ENCODE peak calls at places on chromosomes 13 and 19, in four cellular contexts. One of them, this sample, is unnamed.
A peak's percentile ranks its signal among the peaks of the same experiment; 100 is the strongest.

GRCh38 chr13:40231311-40231710 is 435.1 kb downstream of the FOXO1 start:
- DNase-seq in tibial nerve: no peak
- DNase-seq in cardiac muscle cell: no peak
- DNase-seq in neural progenitor cell: no peak
- DNase-seq in this sample: no peak

GRCh38 chr19:33872445-33873320 is 76.0 kb downstream of the KCTD15 start:
- DNase-seq in tibial nerve: no peak
- DNase-seq in neural progenitor cell: no peak
- DNase-seq in cardiac muscle cell: no peak
- DNase-seq in this sample: no peak

GRCh38 chr13:39684531-39685137 is 29.2 kb downstream of the COG6 start:
- DNase-seq in cardiac muscle cell: peak; percentile 62
- DNase-seq in neural progenitor cell: peak; percentile 64
- DNase-seq in tibial nerve: no peak
- DNase-seq in this sample: no peak

GRCh38 chr13:40102854-40103253 is 447.4 kb downstream of the COG6 start:
- DNase-seq in tibial nerve: no peak
- DNase-seq in cardiac muscle cell: no peak
- DNase-seq in neural progenitor cell: no peak
- DNase-seq in this sample: no peak

GRCh38 chr13:71524245-71525002 is 342.6 kb downstream of the DACH1 start:
- DNase-seq in tibial nerve: no peak
- DNase-seq in neural progenitor cell: no peak
- DNase-seq in cardiac muscle cell: no peak
- DNase-seq in this sample: no peak

GRCh38 chr19:57165846-57166245 is 1.4 kb downstream of the DUXA start:
- DNase-seq in neural progenitor cell: no peak
- DNase-seq in cardiac muscle cell: no peak
- DNase-seq in tibial nerve: no peak
- DNase-seq in this sample: no peak

GRCh38 chr13:111516712-111517640 is 196.5 kb downstream of the TEX29 start:
- DNase-seq in neural progenitor cell: no peak
- DNase-seq in tibial nerve: no peak
- DNase-seq in cardiac muscle cell: no peak
- DNase-seq in this sample: no peak

GRCh38 chr13:53201454-53202225 is 173.0 kb downstream of the OLFM4 start:
- DNase-seq in neural progenitor cell: peak; percentile 77
- DNase-seq in tibial nerve: no peak
- DNase-seq in cardiac muscle cell: peak; percentile 53
- DNase-seq in this sample: no peak

GRCh38 chr19:54369082-54369691 is 4.5 kb upstream of the LAIR1 start:
- DNase-seq in neural progenitor cell: no peak
- DNase-seq in cardiac muscle cell: no peak
- DNase-seq in tibial nerve: no peak
- DNase-seq in this sample: no peak

GRCh38 chr19:3350014-3350663 is 16.2 kb upstream of the NFIC start:
- DNase-seq in neural progenitor cell: no peak
- DNase-seq in cardiac muscle cell: no peak
- DNase-seq in tibial nerve: no peak
- DNase-seq in this sample: no peak

GRCh38 chr19:34732548-34733255 is 1.3 kb upstream of the ZNF181 start:
- DNase-seq in tibial nerve: no peak
- DNase-seq in neural progenitor cell: peak; percentile 16
- DNase-seq in cardiac muscle cell: no peak
- DNase-seq in this sample: no peak

GRCh38 chr19:40247178-40247577 is 20.7 kb upstream of the CCNP start:
- DNase-seq in cardiac muscle cell: no peak
- DNase-seq in tibial nerve: no peak
- DNase-seq in neural progenitor cell: no peak
- DNase-seq in this sample: no peak

GRCh38 chr19:41795031-41795461 is 1.3 kb upstream of the CEACAM3 start:
- DNase-seq in cardiac muscle cell: peak; percentile 3
- DNase-seq in neural progenitor cell: peak; percentile 57
- DNase-seq in tibial nerve: no peak
- DNase-seq in this sample: no peak

GRCh38 chr19:13262450-13262849 is 112.2 kb downstream of the IER2 start:
- DNase-seq in tibial nerve: no peak
- DNase-seq in cardiac muscle cell: peak; percentile 53
- DNase-seq in neural progenitor cell: peak; percentile 22
- DNase-seq in this sample: no peak

GRCh38 chr13:40206241-40207109 is 460.0 kb downstream of the FOXO1 start:
- DNase-seq in neural progenitor cell: no peak
- DNase-seq in cardiac muscle cell: no peak
- DNase-seq in tibial nerve: no peak
- DNase-seq in this sample: no peak

GRCh38 chr13:50123002-50123401 is 107.8 kb downstream of the KCNRG start:
- DNase-seq in cardiac muscle cell: no peak
- DNase-seq in tibial nerve: no peak
- DNase-seq in neural progenitor cell: no peak
- DNase-seq in this sample: no peak

GRCh38 chr13:50123515-50123861 is 108.2 kb downstream of the KCNRG start:
- DNase-seq in neural progenitor cell: no peak
- DNase-seq in tibial nerve: no peak
- DNase-seq in cardiac muscle cell: no peak
- DNase-seq in this sample: no peak

GRCh38 chr13:50123862-50124535 is 108.8 kb downstream of the KCNRG start:
- DNase-seq in tibial nerve: peak; percentile 47
- DNase-seq in neural progenitor cell: peak; percentile 81
- DNase-seq in cardiac muscle cell: peak; percentile 89
- DNase-seq in this sample: peak; percentile 93

GRCh38 chr13:50124536-50125305 is 109.5 kb downstream of the KCNRG start:
- DNase-seq in cardiac muscle cell: peak; percentile 80
- DNase-seq in tibial nerve: peak; percentile 94
- DNase-seq in neural progenitor cell: peak; percentile 85
- DNase-seq in this sample: no peak

GRCh38 chr13:50122465-50122864 is 107.2 kb downstream of the KCNRG start:
- DNase-seq in tibial nerve: no peak
- DNase-seq in cardiac muscle cell: no peak
- DNase-seq in neural progenitor cell: peak; percentile 13
- DNase-seq in this sample: no peak
- H3K27ac ChIP-seq in tibial nerve: peak overlapping the region; percentile 99
- H3K27ac ChIP-seq in cardiac muscle cell: no peak overlapping the region
- H3K27ac ChIP-seq in neural progenitor cell: no peak overlapping the region
- H3K27ac ChIP-seq in this sample: peak overlapping the region; percentile 100

DNA sequence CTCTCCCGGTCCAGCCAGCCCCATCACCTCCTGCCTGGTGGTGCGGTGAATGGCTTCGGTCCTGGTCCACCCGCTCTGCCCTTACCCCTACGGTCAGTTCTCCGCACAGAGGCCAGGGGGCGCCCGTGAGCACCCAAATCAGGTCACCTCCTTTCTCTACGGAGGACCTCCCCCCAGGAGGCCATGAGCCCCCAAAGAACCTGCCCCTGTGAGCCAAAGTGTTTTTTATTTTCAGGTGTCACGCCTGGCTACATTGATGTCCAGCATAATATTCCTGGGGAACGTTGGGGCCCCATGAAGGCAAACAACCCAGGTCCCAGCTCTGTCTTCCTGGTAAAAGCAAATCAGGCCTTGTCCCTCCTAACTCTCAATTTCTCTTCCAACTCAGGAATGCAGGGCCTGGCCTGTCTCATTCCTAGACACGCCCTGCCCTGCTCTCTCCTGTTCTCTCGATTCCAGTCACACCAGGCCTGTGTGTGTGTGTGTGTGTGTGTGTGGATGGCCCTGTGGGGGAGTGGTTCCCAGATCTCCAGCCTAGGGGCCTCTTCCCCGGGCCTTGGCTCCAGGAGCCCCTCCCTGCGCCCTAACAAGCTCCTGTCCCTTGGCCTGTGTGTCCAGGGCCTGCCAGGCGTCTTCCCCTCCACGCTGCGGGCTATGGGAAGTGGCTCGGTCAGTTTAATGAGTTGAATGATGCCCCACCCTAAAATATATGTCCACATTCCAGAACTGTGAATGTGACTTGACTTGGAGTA is 9.7 kb upstream of the GIPC1 start:
- DNase-seq in neural progenitor cell: peak; percentile 70
- DNase-seq in cardiac muscle cell: peak; percentile 69
- DNase-seq in tibial nerve: no peak
- DNase-seq in this sample: no peak
- H3K27ac ChIP-seq in neural progenitor cell: no peak overlapping the region
- H3K27ac ChIP-seq in cardiac muscle cell: peak overlapping the region; percentile 80
- H3K27ac ChIP-seq in tibial nerve: peak overlapping the region; percentile 48
- H3K27ac ChIP-seq in this sample: peak overlapping the region; percentile 100

DNA sequence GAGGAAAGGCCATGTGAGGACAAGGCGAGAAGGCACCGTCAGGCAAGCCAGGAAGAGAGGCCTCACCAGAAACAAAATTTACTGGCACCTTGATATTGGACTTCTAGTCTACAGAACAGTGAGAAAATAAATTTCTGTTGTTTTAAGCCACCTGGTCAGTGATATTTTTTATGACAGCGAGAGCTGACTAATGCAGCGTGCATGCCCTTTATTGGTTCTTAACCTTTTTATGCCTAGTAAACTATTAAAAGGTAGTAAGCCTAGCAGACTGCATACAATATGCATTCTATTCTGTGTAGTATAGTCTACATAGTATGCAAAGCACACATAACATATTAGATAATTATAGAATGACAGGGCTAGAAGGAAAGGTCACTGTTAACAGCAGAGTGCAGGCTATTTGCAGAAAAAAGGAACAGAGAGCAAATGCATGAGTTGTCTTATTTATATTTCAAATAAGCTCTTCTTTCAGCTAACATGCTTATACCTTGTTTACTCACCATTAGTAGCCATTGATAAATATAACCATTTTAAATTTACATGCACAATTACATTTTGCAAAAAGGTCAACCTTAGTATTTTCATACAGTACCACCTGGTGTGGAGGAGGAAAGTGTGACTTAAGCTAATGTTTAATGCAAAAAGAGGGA is 25.3 kb upstream of the KATNAL1 start:
- DNase-seq in neural progenitor cell: no peak
- DNase-seq in tibial nerve: no peak
- DNase-seq in cardiac muscle cell: no peak
- DNase-seq in this sample: no peak
- H3K27ac ChIP-seq in neural progenitor cell: no peak overlapping the region
- H3K27ac ChIP-seq in tibial nerve: no peak overlapping the region
- H3K27ac ChIP-seq in cardiac muscle cell: no peak overlapping the region
- H3K27ac ChIP-seq in this sample: no peak overlapping the region

GRCh38 chr13:97234236-97234635 is 12.1 kb downstream of the MBNL2 start:
- DNase-seq in tibial nerve: no peak
- DNase-seq in cardiac muscle cell: no peak
- DNase-seq in neural progenitor cell: no peak
- DNase-seq in this sample: no peak

GRCh38 chr13:97233499-97233898 is 11.4 kb downstream of the MBNL2 start:
- DNase-seq in neural progenitor cell: peak; percentile 21
- DNase-seq in cardiac muscle cell: no peak
- DNase-seq in tibial nerve: no peak
- DNase-seq in this sample: no peak

GRCh38 chr13:97237388-97237787 is 15.3 kb downstream of the MBNL2 start:
- DNase-seq in tibial nerve: no peak
- DNase-seq in cardiac muscle cell: no peak
- DNase-seq in neural progenitor cell: no peak
- DNase-seq in this sample: no peak

GRCh38 chr13:97235549-97236206 is 13.5 kb downstream of the MBNL2 start:
- DNase-seq in tibial nerve: no peak
- DNase-seq in neural progenitor cell: no peak
- DNase-seq in cardiac muscle cell: no peak
- DNase-seq in this sample: no peak

GRCh38 chr13:97234742-97235141 is 12.6 kb downstream of the MBNL2 start:
- DNase-seq in neural progenitor cell: no peak
- DNase-seq in cardiac muscle cell: no peak
- DNase-seq in tibial nerve: no peak
- DNase-seq in this sample: no peak
- H3K27ac ChIP-seq in neural progenitor cell: no peak overlapping the region
- H3K27ac ChIP-seq in cardiac muscle cell: no peak overlapping the region
- H3K27ac ChIP-seq in tibial nerve: no peak overlapping the region
- H3K27ac ChIP-seq in this sample: peak overlapping the region; percentile 63

GRCh38 chr19:4393947-4394590 is 6.3 kb downstream of the SH3GL1 start:
- DNase-seq in neural progenitor cell: peak; percentile 76
- DNase-seq in tibial nerve: no peak
- DNase-seq in cardiac muscle cell: peak; percentile 65
- DNase-seq in this sample: no peak
- H3K27ac ChIP-seq in neural progenitor cell: peak overlapping the region; percentile 93
- H3K27ac ChIP-seq in tibial nerve: peak overlapping the region; percentile 5
- H3K27ac ChIP-seq in cardiac muscle cell: peak overlapping the region; percentile 96
- H3K27ac ChIP-seq in this sample: peak overlapping the region; percentile 90

DNA sequence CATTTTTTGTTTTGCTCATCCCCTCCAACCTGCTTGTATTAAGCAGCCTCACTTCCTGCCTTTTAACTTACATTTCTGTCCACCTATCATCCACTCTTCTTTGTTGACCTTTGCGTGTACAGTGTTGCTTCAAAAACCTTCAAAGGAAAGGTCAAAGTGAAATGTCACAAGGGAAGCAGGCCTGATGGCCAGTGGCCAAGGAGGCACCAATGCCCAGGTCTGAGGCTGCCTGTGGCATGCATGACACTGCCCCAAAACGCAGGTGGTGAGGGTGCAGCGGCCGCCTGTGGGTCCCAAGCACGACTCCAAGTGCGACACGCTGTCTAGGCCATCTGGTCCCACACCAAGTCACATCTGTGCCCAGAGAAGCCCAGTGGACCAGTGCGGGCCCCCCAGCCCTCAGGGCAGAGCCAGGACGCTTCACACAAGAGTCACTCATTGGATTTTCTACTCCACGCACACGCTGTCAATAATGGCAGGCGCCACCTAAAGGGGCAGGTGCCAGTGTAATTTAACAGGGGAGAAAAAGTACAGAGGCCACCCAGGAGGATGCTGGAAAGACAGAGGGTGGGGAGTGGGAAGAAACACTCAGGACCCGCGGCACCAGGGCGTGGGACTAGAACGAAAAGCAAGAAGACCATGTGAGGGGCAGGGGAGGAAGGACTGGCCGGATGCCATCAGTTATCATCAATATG is 23.5 kb downstream of the SLC7A1 start:
- DNase-seq in cardiac muscle cell: no peak
- DNase-seq in tibial nerve: no peak
- DNase-seq in neural progenitor cell: no peak
- DNase-seq in this sample: no peak
- H3K27ac ChIP-seq in cardiac muscle cell: no peak overlapping the region
- H3K27ac ChIP-seq in tibial nerve: no peak overlapping the region
- H3K27ac ChIP-seq in neural progenitor cell: no peak overlapping the region
- H3K27ac ChIP-seq in this sample: peak overlapping the region; percentile 63